ENCODE peak calls at places on chromosomes 11 and 22, in nine cellular contexts. One of them, this sample, is unnamed.
A peak's percentile ranks its signal among the peaks of the same experiment; 100 is the strongest.

GRCh38 chr11:103480421-103480820 is 371.2 kb downstream of the DYNC2H1 start:
- DNase-seq in body of pancreas: no peak
- DNase-seq in IMR-90: peak; percentile 32
- DNase-seq in right lobe of liver: no peak
- DNase-seq in ovary: no peak
- DNase-seq in uterus: no peak
- DNase-seq in upper lobe of left lung: no peak
- DNase-seq in tibial nerve: no peak
- DNase-seq in Peyer's patch: no peak
- DNase-seq in this sample: no peak

GRCh38 chr11:103257360-103257759 is 148.1 kb downstream of the DYNC2H1 start:
- DNase-seq in ovary: no peak
- DNase-seq in uterus: no peak
- DNase-seq in Peyer's patch: no peak
- DNase-seq in upper lobe of left lung: no peak
- DNase-seq in body of pancreas: no peak
- DNase-seq in tibial nerve: no peak
- DNase-seq in IMR-90: peak; percentile 49
- DNase-seq in right lobe of liver: no peak
- DNase-seq in this sample: no peak

GRCh38 chr11:100681064-100681502 is 6.0 kb upstream of the ARHGAP42 start:
- DNase-seq in uterus: peak; percentile 46
- DNase-seq in body of pancreas: peak; percentile 27
- DNase-seq in upper lobe of left lung: no peak
- DNase-seq in ovary: no peak
- DNase-seq in IMR-90: peak; percentile 34
- DNase-seq in Peyer's patch: peak; percentile 88
- DNase-seq in right lobe of liver: peak; percentile 58
- DNase-seq in tibial nerve: peak; percentile 68
- DNase-seq in this sample: peak; percentile 57

GRCh38 chr11:8714622-8715225 is 32.1 kb downstream of the RPL27A start:
- DNase-seq in Peyer's patch: no peak
- DNase-seq in tibial nerve: no peak
- DNase-seq in upper lobe of left lung: no peak
- DNase-seq in IMR-90: no peak
- DNase-seq in right lobe of liver: no peak
- DNase-seq in body of pancreas: no peak
- DNase-seq in uterus: no peak
- DNase-seq in ovary: no peak
- DNase-seq in this sample: no peak

GRCh38 chr11:61281581-61282250 is 13.4 kb downstream of the VWCE start:
- DNase-seq in right lobe of liver: peak; percentile 55
- DNase-seq in upper lobe of left lung: peak; percentile 92
- DNase-seq in ovary: peak; percentile 90
- DNase-seq in Peyer's patch: no peak
- DNase-seq in IMR-90: no peak
- DNase-seq in uterus: peak; percentile 49
- DNase-seq in tibial nerve: peak; percentile 15
- DNase-seq in body of pancreas: peak; percentile 39
- DNase-seq in this sample: peak; percentile 82

GRCh38 chr11:94876645-94877445 is 96.5 kb downstream of the CWC15 start:
- DNase-seq in tibial nerve: peak; percentile 72
- DNase-seq in body of pancreas: peak; percentile 39
- DNase-seq in IMR-90: peak; percentile 98
- DNase-seq in uterus: peak; percentile 86
- DNase-seq in right lobe of liver: peak; percentile 61
- DNase-seq in upper lobe of left lung: no peak
- DNase-seq in ovary: peak; percentile 79
- DNase-seq in Peyer's patch: peak; percentile 31
- DNase-seq in this sample: peak; percentile 50

GRCh38 chr22:44363214-44363979 is 50.6 kb upstream of the SHISAL1 start:
- DNase-seq in right lobe of liver: peak; percentile 36
- DNase-seq in ovary: peak; percentile 87
- DNase-seq in tibial nerve: peak; percentile 69
- DNase-seq in Peyer's patch: peak; percentile 24
- DNase-seq in body of pancreas: peak; percentile 65
- DNase-seq in upper lobe of left lung: peak; percentile 96
- DNase-seq in IMR-90: peak; percentile 98
- DNase-seq in uterus: peak; percentile 92
- DNase-seq in this sample: peak; percentile 50

GRCh38 chr11:25615076-25615475 is 716.9 kb upstream of the ANO3 start:
- DNase-seq in body of pancreas: no peak
- DNase-seq in upper lobe of left lung: no peak
- DNase-seq in uterus: no peak
- DNase-seq in IMR-90: no peak
- DNase-seq in ovary: no peak
- DNase-seq in tibial nerve: no peak
- DNase-seq in Peyer's patch: no peak
- DNase-seq in right lobe of liver: no peak
- DNase-seq in this sample: no peak

GRCh38 chr22:46085831-46086576 is 64.3 kb upstream of the PPARA start:
- DNase-seq in IMR-90: no peak
- DNase-seq in right lobe of liver: peak; percentile 54
- DNase-seq in upper lobe of left lung: peak; percentile 88
- DNase-seq in tibial nerve: no peak
- DNase-seq in ovary: peak; percentile 76
- DNase-seq in uterus: peak; percentile 85
- DNase-seq in Peyer's patch: no peak
- DNase-seq in body of pancreas: peak; percentile 81
- DNase-seq in this sample: no peak

GRCh38 chr11:102079625-102080024 is 30.6 kb upstream of the YAP1 start:
- DNase-seq in uterus: no peak
- DNase-seq in body of pancreas: no peak
- DNase-seq in ovary: no peak
- DNase-seq in upper lobe of left lung: no peak
- DNase-seq in Peyer's patch: no peak
- DNase-seq in right lobe of liver: no peak
- DNase-seq in tibial nerve: no peak
- DNase-seq in IMR-90: no peak
- DNase-seq in this sample: no peak

GRCh38 chr22:40507491-40507890 is 129.0 kb downstream of the MRTFA start:
- DNase-seq in body of pancreas: no peak
- DNase-seq in uterus: no peak
- DNase-seq in IMR-90: no peak
- DNase-seq in right lobe of liver: no peak
- DNase-seq in Peyer's patch: no peak
- DNase-seq in tibial nerve: no peak
- DNase-seq in upper lobe of left lung: no peak
- DNase-seq in ovary: no peak
- DNase-seq in this sample: no peak

GRCh38 chr22:46574438-46574992 is 37.1 kb upstream of the CELSR1 start:
- DNase-seq in IMR-90: no peak
- DNase-seq in uterus: no peak
- DNase-seq in right lobe of liver: no peak
- DNase-seq in ovary: no peak
- DNase-seq in upper lobe of left lung: no peak
- DNase-seq in tibial nerve: peak; percentile 3
- DNase-seq in Peyer's patch: no peak
- DNase-seq in body of pancreas: peak; percentile 11
- DNase-seq in this sample: no peak

GRCh38 chr11:19208959-19209568 is 7.3 kb upstream of the CSRP3 start:
- DNase-seq in body of pancreas: no peak
- DNase-seq in right lobe of liver: no peak
- DNase-seq in upper lobe of left lung: no peak
- DNase-seq in tibial nerve: no peak
- DNase-seq in Peyer's patch: no peak
- DNase-seq in IMR-90: no peak
- DNase-seq in ovary: no peak
- DNase-seq in uterus: no peak
- DNase-seq in this sample: no peak

GRCh38 chr22:23845661-23846469 is 7.1 kb upstream of the DERL3 start:
- DNase-seq in IMR-90: no peak
- DNase-seq in uterus: no peak
- DNase-seq in ovary: no peak
- DNase-seq in upper lobe of left lung: no peak
- DNase-seq in body of pancreas: no peak
- DNase-seq in Peyer's patch: no peak
- DNase-seq in right lobe of liver: no peak
- DNase-seq in tibial nerve: no peak
- DNase-seq in this sample: no peak

GRCh38 chr11:9796276-9796675 is 132.4 kb downstream of the SWAP70 start:
- DNase-seq in uterus: no peak
- DNase-seq in upper lobe of left lung: no peak
- DNase-seq in IMR-90: no peak
- DNase-seq in right lobe of liver: no peak
- DNase-seq in body of pancreas: no peak
- DNase-seq in tibial nerve: no peak
- DNase-seq in Peyer's patch: no peak
- DNase-seq in ovary: no peak
- DNase-seq in this sample: no peak

GRCh38 chr11:78715639-78716311 is 141.1 kb upstream of the NARS2 start:
- DNase-seq in tibial nerve: no peak
- DNase-seq in Peyer's patch: no peak
- DNase-seq in ovary: no peak
- DNase-seq in uterus: no peak
- DNase-seq in right lobe of liver: peak; percentile 63
- DNase-seq in upper lobe of left lung: no peak
- DNase-seq in body of pancreas: peak; percentile 61
- DNase-seq in IMR-90: peak; percentile 91
- DNase-seq in this sample: peak; percentile 34

GRCh38 chr11:17989306-17989705 is 23.5 kb downstream of the SERGEF start:
- DNase-seq in upper lobe of left lung: no peak
- DNase-seq in body of pancreas: no peak
- DNase-seq in uterus: no peak
- DNase-seq in tibial nerve: no peak
- DNase-seq in right lobe of liver: no peak
- DNase-seq in IMR-90: no peak
- DNase-seq in Peyer's patch: no peak
- DNase-seq in ovary: no peak
- DNase-seq in this sample: no peak

GRCh38 chr11:31437742-31438435 is 68.2 kb downstream of the DNAJC24 start:
- DNase-seq in uterus: no peak
- DNase-seq in body of pancreas: no peak
- DNase-seq in IMR-90: peak; percentile 84
- DNase-seq in tibial nerve: no peak
- DNase-seq in ovary: no peak
- DNase-seq in upper lobe of left lung: no peak
- DNase-seq in Peyer's patch: no peak
- DNase-seq in right lobe of liver: no peak
- DNase-seq in this sample: no peak

DNA sequence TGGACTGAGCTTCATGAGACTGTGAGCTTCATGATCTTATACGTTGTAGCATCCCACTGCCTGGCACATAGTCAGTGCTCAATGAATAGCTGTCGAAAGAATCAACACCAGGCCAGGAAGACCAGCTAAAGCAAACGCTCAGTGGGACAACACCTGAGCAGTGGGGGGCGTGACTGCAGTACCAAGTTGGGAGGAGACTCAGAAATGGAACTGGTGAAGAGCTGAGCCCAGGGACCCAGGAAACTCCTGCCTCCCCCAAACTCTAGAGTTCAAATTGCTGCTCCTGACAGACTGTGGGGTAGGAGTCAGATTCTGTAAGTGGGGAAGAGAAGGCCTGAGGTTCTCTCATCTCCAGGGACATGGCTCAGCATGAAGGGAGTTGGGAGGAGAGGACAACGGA is 59.3 kb downstream of the MORC2 start:
- DNase-seq in body of pancreas: no peak
- DNase-seq in Peyer's patch: no peak
- DNase-seq in uterus: no peak
- DNase-seq in upper lobe of left lung: no peak
- DNase-seq in right lobe of liver: no peak
- DNase-seq in tibial nerve: no peak
- DNase-seq in IMR-90: no peak
- DNase-seq in ovary: no peak
- DNase-seq in this sample: no peak
- TF ChIP-seq CTCF in body of pancreas: no peak
- TF ChIP-seq CTCF in Peyer's patch: no peak
- TF ChIP-seq CTCF in uterus: no peak
- TF ChIP-seq CTCF in upper lobe of left lung: no peak
- TF ChIP-seq CTCF in right lobe of liver: no peak
- TF ChIP-seq CTCF in tibial nerve: no peak
- TF ChIP-seq CTCF in IMR-90: no peak
- TF ChIP-seq CTCF in ovary: no peak
- TF ChIP-seq CTCF in this sample: no peak

GRCh38 chr11:64210301-64211020 is 3.9 kb downstream of the FERMT3 start:
- DNase-seq in tibial nerve: no peak
- DNase-seq in ovary: no peak
- DNase-seq in uterus: no peak
- DNase-seq in Peyer's patch: no peak
- DNase-seq in body of pancreas: no peak
- DNase-seq in IMR-90: no peak
- DNase-seq in right lobe of liver: no peak
- DNase-seq in upper lobe of left lung: peak; percentile 71
- DNase-seq in this sample: no peak
- TF ChIP-seq POLR2A in tibial nerve: no peak
- TF ChIP-seq POLR2A in ovary: no peak
- TF ChIP-seq POLR2A in uterus: no peak
- TF ChIP-seq POLR2A in Peyer's patch: no peak
- TF ChIP-seq POLR2A in body of pancreas: no peak
- TF ChIP-seq POLR2A in IMR-90: no peak
- TF ChIP-seq POLR2A in right lobe of liver: no peak
- TF ChIP-seq POLR2A in upper lobe of left lung: no peak
- TF ChIP-seq POLR2A in this sample: no peak

GRCh38 chr11:129721685-129722084 is 94.0 kb upstream of the TMEM45B start:
- DNase-seq in IMR-90: no peak
- DNase-seq in upper lobe of left lung: no peak
- DNase-seq in Peyer's patch: no peak
- DNase-seq in right lobe of liver: no peak
- DNase-seq in tibial nerve: no peak
- DNase-seq in ovary: no peak
- DNase-seq in body of pancreas: no peak
- DNase-seq in uterus: no peak
- DNase-seq in this sample: no peak

GRCh38 chr11:129722529-129722928 is 93.1 kb upstream of the TMEM45B start:
- DNase-seq in uterus: no peak
- DNase-seq in body of pancreas: no peak
- DNase-seq in ovary: no peak
- DNase-seq in IMR-90: no peak
- DNase-seq in Peyer's patch: no peak
- DNase-seq in upper lobe of left lung: no peak
- DNase-seq in tibial nerve: no peak
- DNase-seq in right lobe of liver: no peak
- DNase-seq in this sample: no peak

GRCh38 chr11:129720994-129721393 is 94.7 kb upstream of the TMEM45B start:
- DNase-seq in body of pancreas: no peak
- DNase-seq in Peyer's patch: no peak
- DNase-seq in ovary: no peak
- DNase-seq in IMR-90: no peak
- DNase-seq in right lobe of liver: no peak
- DNase-seq in tibial nerve: no peak
- DNase-seq in uterus: no peak
- DNase-seq in upper lobe of left lung: no peak
- DNase-seq in this sample: no peak

GRCh38 chr11:129719037-129719436 is 96.6 kb upstream of the TMEM45B start:
- DNase-seq in ovary: no peak
- DNase-seq in body of pancreas: no peak
- DNase-seq in upper lobe of left lung: no peak
- DNase-seq in Peyer's patch: no peak
- DNase-seq in uterus: no peak
- DNase-seq in right lobe of liver: no peak
- DNase-seq in IMR-90: no peak
- DNase-seq in tibial nerve: no peak
- DNase-seq in this sample: no peak

GRCh38 chr11:129720156-129720555 is 95.5 kb upstream of the TMEM45B start:
- DNase-seq in uterus: no peak
- DNase-seq in tibial nerve: no peak
- DNase-seq in Peyer's patch: no peak
- DNase-seq in body of pancreas: no peak
- DNase-seq in ovary: no peak
- DNase-seq in right lobe of liver: no peak
- DNase-seq in IMR-90: no peak
- DNase-seq in upper lobe of left lung: no peak
- DNase-seq in this sample: no peak
- TF ChIP-seq CTCF in uterus: no peak
- TF ChIP-seq CTCF in tibial nerve: no peak
- TF ChIP-seq CTCF in Peyer's patch: no peak
- TF ChIP-seq CTCF in body of pancreas: no peak
- TF ChIP-seq CTCF in ovary: no peak
- TF ChIP-seq CTCF in right lobe of liver: no peak
- TF ChIP-seq CTCF in IMR-90: no peak
- TF ChIP-seq CTCF in upper lobe of left lung: no peak
- TF ChIP-seq CTCF in this sample: no peak

GRCh38 chr11:45413156-45413833 is 127.2 kb upstream of the SYT13 start:
- DNase-seq in upper lobe of left lung: no peak
- DNase-seq in ovary: no peak
- DNase-seq in tibial nerve: no peak
- DNase-seq in IMR-90: no peak
- DNase-seq in right lobe of liver: no peak
- DNase-seq in uterus: no peak
- DNase-seq in body of pancreas: no peak
- DNase-seq in Peyer's patch: no peak
- DNase-seq in this sample: no peak
- TF ChIP-seq POLR2A in upper lobe of left lung: no peak
- TF ChIP-seq POLR2A in ovary: no peak
- TF ChIP-seq POLR2A in tibial nerve: no peak
- TF ChIP-seq POLR2A in IMR-90: no peak
- TF ChIP-seq POLR2A in right lobe of liver: no peak
- TF ChIP-seq POLR2A in uterus: no peak
- TF ChIP-seq POLR2A in body of pancreas: no peak
- TF ChIP-seq POLR2A in Peyer's patch: no peak
- TF ChIP-seq POLR2A in this sample: no peak